ENCODE peak calls at places on chromosome 18, in ten cellular contexts. D is body of pancreas, K is breast epithelium, L is ovary, W is right lobe of liver, X is uterus, I is stomach, N is transverse colon, Q is tibial nerve, T is A549. U is an unnamed sample.

GRCh38 chr18:22422909-22423548 is 5.3 kb upstream of the CTAGE1 start:
- DNase-seq in L (no peak), X (peak; percentile 31), I (peak; percentile 80), K (no peak), T (no peak), Q (no peak), D (peak; percentile 86), N (no peak), W (peak; percentile 74), U (peak; percentile 87)

GRCh38 chr18:11125372-11126315 is 23.7 kb downstream of the PIEZO2 start:
- DNase-seq in X (no peak), W (peak; percentile 28), D (no peak), Q (no peak), T (no peak), I (no peak), K (no peak), L (no peak), N (no peak), U (peak; percentile 34)

GRCh38 chr18:52903858-52904257 is 563.9 kb downstream of the DCC start:
- DNase-seq in Q (no peak), K (no peak), I (peak; percentile 45), N (peak; percentile 69), W (no peak), X (no peak), D (peak; percentile 71), L (peak; percentile 42), T (peak; percentile 2), U (no peak)

GRCh38 chr18:47160256-47160655 is 10.0 kb upstream of the HDHD2 start:
- DNase-seq in I (no peak), X (no peak), Q (no peak), L (no peak), N (no peak), T (no peak), K (no peak), D (no peak), W (no peak), U (no peak)

GRCh38 chr18:22734103-22734661 is 198.9 kb upstream of the RBBP8 start:
- DNase-seq in K (no peak), W (no peak), Q (no peak), I (no peak), L (no peak), D (no peak), T (no peak), N (no peak), X (no peak), U (no peak)

GRCh38 chr18:8031496-8031895 is 464.4 kb downstream of the PTPRM start:
- DNase-seq in X (no peak), L (no peak), Q (no peak), K (no peak), I (no peak), N (no peak), W (no peak), D (no peak), T (no peak), U (no peak)

GRCh38 chr18:76490701-76491171 is 4.3 kb downstream of the ZNF516 start:
- DNase-seq in N (peak; percentile 78), D (peak; percentile 78), L (peak; percentile 74), K (no peak), I (peak; percentile 76), Q (no peak), X (peak; percentile 70), T (peak; percentile 13), W (peak; percentile 68), U (peak; percentile 32)

GRCh38 chr18:79779700-79780190 is 18.0 kb upstream of the KCNG2 start:
- DNase-seq in X (no peak), N (no peak), D (no peak), K (no peak), I (no peak), W (no peak), T (no peak), Q (no peak), L (no peak), U (no peak)

GRCh38 chr18:31943895-31944816 is 1.2 kb upstream of the TRAPPC8 start:
- DNase-seq in W (no peak), I (no peak), K (no peak), T (no peak), N (no peak), L (no peak), Q (no peak), D (no peak), X (no peak), U (no peak)

GRCh38 chr18:31942999-31943894 is at the start of gene TRAPPC8:
- DNase-seq in L (peak; percentile 97), W (peak; percentile 99), X (peak; percentile 98), Q (peak; percentile 97), T (peak; percentile 84), K (peak; percentile 98), I (peak; percentile 99), D (peak; percentile 98), N (peak; percentile 99), U (peak; percentile 98)

GRCh38 chr18:31941010-31941809 is 1.7 kb downstream of the TRAPPC8 start:
- DNase-seq in T (no peak), I (no peak), D (no peak), N (no peak), W (no peak), Q (no peak), X (no peak), K (no peak), L (no peak), U (no peak)

GRCh38 chr18:31946305-31947046 is 3.5 kb upstream of the TRAPPC8 start:
- DNase-seq in K (no peak), I (no peak), T (no peak), Q (no peak), L (no peak), N (no peak), D (no peak), X (no peak), W (no peak), U (no peak)

DNA sequence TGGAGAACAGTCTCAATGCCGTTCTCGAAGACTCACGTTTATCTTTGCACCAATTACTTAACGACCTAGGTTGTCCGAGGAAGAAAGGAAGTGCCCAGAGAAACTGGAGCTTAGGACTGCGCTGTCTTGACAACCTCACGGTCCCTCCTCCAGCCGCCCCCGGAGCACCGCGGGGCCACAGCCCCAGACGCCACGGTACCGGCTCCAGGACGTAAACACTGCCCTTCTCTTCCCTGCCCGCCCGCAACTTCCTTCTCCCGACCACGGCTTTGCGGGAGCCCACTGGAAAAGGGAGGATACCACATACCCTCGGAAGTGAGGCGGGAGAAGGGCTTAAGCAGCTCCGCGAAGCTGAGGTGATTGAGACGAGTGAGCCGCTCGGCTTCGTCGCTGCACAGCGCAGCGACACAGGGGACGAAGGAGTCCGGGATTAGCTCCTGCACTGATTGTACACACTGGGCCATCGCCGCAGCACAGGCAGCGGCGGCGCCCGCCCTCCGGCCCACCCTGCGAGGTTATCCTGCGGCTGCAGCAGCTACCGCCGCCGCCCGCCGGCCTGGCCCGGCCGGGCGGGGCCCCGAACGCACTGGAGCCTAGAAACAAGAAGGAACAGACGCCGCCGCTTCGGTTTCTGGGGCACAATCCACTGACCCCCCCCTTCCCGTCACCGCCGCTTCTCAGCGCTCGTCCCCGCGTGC is 478 bp downstream of the TRAPPC8 start:
- DNase-seq in K (no peak), X (peak; percentile 19), L (no peak), T (peak; percentile 7), D (peak; percentile 34), W (peak; percentile 56), I (no peak), N (peak; percentile 56), Q (no peak), U (peak; percentile 54)
- TF ChIP-seq POLR2A in K (no peak), X (no peak), L (no peak), T (no peak), D (no peak), W (no peak), I (no peak), N (no peak), Q (no peak), U (no peak)

DNA sequence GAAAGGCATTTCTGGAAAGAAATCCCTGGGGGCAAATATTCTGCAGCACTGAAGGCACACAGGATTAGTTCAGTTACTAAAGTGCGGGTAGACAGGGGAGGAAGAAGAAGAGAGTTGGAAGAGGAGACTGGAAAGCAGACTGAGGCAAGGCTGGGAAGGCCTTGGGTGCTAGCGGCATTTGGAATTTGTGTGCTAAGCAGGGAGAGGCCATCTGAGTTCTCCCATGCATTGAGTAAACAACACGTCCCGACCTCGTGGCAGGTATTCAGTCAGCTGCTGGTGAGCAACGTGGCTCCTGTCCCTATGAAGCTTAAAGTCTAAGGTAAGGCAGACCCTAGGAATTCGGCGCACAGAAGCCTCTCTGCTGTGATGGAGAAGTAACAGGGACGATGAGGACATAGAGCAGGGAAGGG is 30.7 kb downstream of the ATP8B1 start:
- DNase-seq in L (no peak), T (no peak), I (peak; percentile 79), K (peak; percentile 58), Q (no peak), W (peak; percentile 71), N (peak; percentile 72), D (peak; percentile 58), X (no peak), U (no peak)
- H3K27ac ChIP-seq in L (no peak overlapping the region), T (peak overlapping the region; percentile 68), I (peak overlapping the region; percentile 82), K (peak overlapping the region; percentile 79), Q (no peak overlapping the region), W (no peak overlapping the region), N (peak overlapping the region; percentile 82), D (peak overlapping the region; percentile 50), X (no peak overlapping the region), U (no peak overlapping the region)

DNA sequence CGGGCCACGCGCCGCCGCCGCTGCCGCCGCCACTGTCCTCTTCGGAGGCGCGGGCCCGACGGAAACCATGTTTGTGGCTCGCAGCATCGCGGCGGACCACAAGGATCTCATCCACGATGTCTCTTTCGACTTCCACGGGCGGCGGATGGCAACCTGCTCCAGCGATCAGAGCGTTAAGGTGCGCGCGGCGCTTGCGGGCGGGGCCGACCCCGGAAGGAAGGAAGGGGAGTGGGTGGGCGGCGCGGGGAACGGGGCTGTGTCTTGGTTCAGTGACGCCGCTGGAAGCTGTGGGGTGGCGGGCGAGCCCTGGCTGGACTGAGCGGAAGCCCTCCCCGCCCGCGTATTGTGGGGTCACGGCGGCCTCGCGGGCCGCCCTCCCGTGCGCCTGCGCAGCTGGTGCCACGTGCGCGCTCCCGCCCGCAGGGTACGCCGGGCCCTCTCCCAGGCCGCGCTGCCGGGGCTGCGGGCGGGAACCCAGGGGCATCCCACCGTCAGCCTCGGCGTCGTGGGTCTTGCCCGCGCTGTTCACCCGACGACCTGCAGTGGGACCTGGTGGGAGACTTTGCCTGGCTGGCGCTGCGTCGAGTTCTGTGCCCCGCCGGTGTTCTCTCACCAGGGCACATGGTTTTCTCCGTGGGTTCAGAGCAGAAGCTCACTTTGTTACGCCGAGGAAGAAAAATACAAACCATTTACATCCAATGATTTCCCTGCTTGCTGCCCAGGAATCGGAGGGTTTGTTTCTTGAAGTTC is 419 bp downstream of the SEH1L start:
- DNase-seq in T (peak; percentile 53), D (peak; percentile 92), Q (peak; percentile 84), K (peak; percentile 88), L (peak; percentile 95), N (peak; percentile 96), I (peak; percentile 95), W (peak; percentile 98), X (peak; percentile 93), U (peak; percentile 93)
- TF ChIP-seq POLR2A in T (peak; percentile 80), D (peak; percentile 60), Q (peak; percentile 61), K (peak; percentile 56), L (peak; percentile 93), N (peak; percentile 82), I (no peak), W (peak; percentile 71), X (peak; percentile 85), U (peak; percentile 91)

GRCh38 chr18:36153771-36154170 is 24.1 kb downstream of the ELP2 start:
- DNase-seq in K (no peak), X (no peak), Q (no peak), L (no peak), W (no peak), N (no peak), D (no peak), I (no peak), T (no peak), U (peak; percentile 13)

GRCh38 chr18:36152781-36153180 is 23.1 kb downstream of the ELP2 start:
- DNase-seq in K (no peak), I (no peak), N (no peak), Q (no peak), X (no peak), L (no peak), T (no peak), W (no peak), D (no peak), U (peak; percentile 15)

GRCh38 chr18:36155960-36156757 is 26.5 kb downstream of the ELP2 start:
- DNase-seq in D (no peak), L (no peak), Q (no peak), N (no peak), K (no peak), I (no peak), T (no peak), X (no peak), W (no peak), U (peak; percentile 70)

GRCh38 chr18:36149514-36150289 is 20.0 kb downstream of the ELP2 start:
- DNase-seq in X (no peak), N (no peak), T (no peak), K (no peak), I (no peak), W (no peak), D (no peak), L (no peak), Q (no peak), U (no peak)

GRCh38 chr18:36153203-36153602 is 23.5 kb downstream of the ELP2 start:
- DNase-seq in D (no peak), T (no peak), W (peak; percentile 39), L (no peak), Q (no peak), K (no peak), X (no peak), N (no peak), I (no peak), U (peak; percentile 97)
- H3K27ac ChIP-seq in D (no peak overlapping the region), T (no peak overlapping the region), W (peak overlapping the region; percentile 69), L (peak overlapping the region; percentile 91), Q (no peak overlapping the region), K (no peak overlapping the region), X (no peak overlapping the region), N (no peak overlapping the region), I (no peak overlapping the region), U (peak overlapping the region; percentile 97)

U was measured in IMR-90.